ENCODE peak calls at places on chromosomes 4 and X, in four cellular contexts. U is coronary artery, X is AG04449, S is ovary. V is an unnamed sample.

GRCh38 chr4:86892639-86892965 is 380 bp upstream of the C4orf36 start:
- DNase-seq in S (no peak), X (no peak), U (no peak), V (no peak)

GRCh38 chrX:148593146-148593545 is 92.7 kb downstream of the AFF2 start:
- DNase-seq in S (no peak), X (no peak), U (no peak), V (no peak)

GRCh38 chrX:100417671-100418070 is 7.6 kb upstream of the PCDH19 start:
- DNase-seq in U (no peak), S (peak; percentile 43), X (no peak), V (no peak)

GRCh38 chrX:9905288-9905687 is 61.9 kb upstream of the CLDN34 start:
- DNase-seq in U (no peak), S (peak; percentile 63), X (no peak), V (no peak)

GRCh38 chr4:88352062-88352461 is 26.6 kb upstream of the HERC6 start:
- DNase-seq in X (peak; percentile 41), U (no peak), S (no peak), V (no peak)

GRCh38 chr4:81314897-81315470 is 100.0 kb upstream of the PRKG2 start:
- DNase-seq in U (no peak), S (no peak), X (no peak), V (no peak)

GRCh38 chr4:81198151-81198550 is 16.9 kb downstream of the PRKG2 start:
- DNase-seq in S (no peak), U (no peak), X (no peak), V (no peak)

GRCh38 chrX:51002160-51002632 is 91.7 kb downstream of the BMP15 start:
- DNase-seq in X (no peak), S (no peak), U (no peak), V (no peak)

GRCh38 chrX:22126311-22126710 is 94.2 kb downstream of the PHEX start:
- DNase-seq in X (no peak), S (no peak), U (no peak), V (no peak)

GRCh38 chrX:151776113-151776790 is 41.7 kb downstream of the CNGA2 start:
- DNase-seq in X (no peak), S (no peak), U (peak; percentile 56), V (no peak)

GRCh38 chr4:139574641-139575040 is 18.6 kb upstream of the SETD7 start:
- DNase-seq in U (no peak), X (no peak), S (no peak), V (no peak)

GRCh38 chr4:25993564-25994185 is 79.7 kb downstream of the SMIM20 start:
- DNase-seq in S (no peak), U (peak; percentile 67), X (no peak), V (no peak)

GRCh38 chr4:122458625-122459024 is 2.1 kb upstream of the IL2 start:
- DNase-seq in X (no peak), U (no peak), S (no peak), V (no peak)

GRCh38 chr4:148618856-148619255 is 176.6 kb upstream of the NR3C2 start:
- DNase-seq in U (no peak), X (no peak), S (no peak), V (no peak)

GRCh38 chr4:109419679-109420078 is 13.9 kb upstream of the SEC24B start:
- DNase-seq in U (no peak), S (no peak), X (no peak), V (no peak)

GRCh38 chrX:39418936-39419659 is 617.8 kb downstream of the MID1IP1 start:
- DNase-seq in U (no peak), X (no peak), S (peak; percentile 87), V (no peak)

GRCh38 chr4:7015383-7016035 is 27.7 kb upstream of the TADA2B start:
- DNase-seq in X (no peak), S (no peak), U (no peak), V (no peak)

GRCh38 chr4:47483722-47484121 is 1.4 kb upstream of the ATP10D start:
- DNase-seq in X (no peak), U (no peak), S (no peak), V (no peak)

GRCh38 chr4:151166662-151167061 is 67.2 kb downstream of the RPS3A start:
- DNase-seq in X (no peak), U (no peak), S (no peak), V (no peak)

GRCh38 chr4:96845091-96845490 is 1005.2 kb downstream of the PDHA2 start:
- DNase-seq in X (no peak), S (no peak), U (no peak), V (no peak)

GRCh38 chrX:130555757-130556156 is 154.0 kb downstream of the RBMX2 start:
- DNase-seq in U (no peak), S (no peak), X (no peak), V (no peak)

GRCh38 chrX:2679534-2680485 is 11.3 kb upstream of the CD99 start:
- DNase-seq in X (no peak), S (peak; percentile 46), U (no peak), V (no peak)

GRCh38 chr4:101135371-101136010 is 211.8 kb downstream of the PPP3CA start:
- DNase-seq in S (no peak), U (no peak), X (no peak), V (no peak)

GRCh38 chr4:119729815-119730643 is 101.4 kb upstream of the PDE5A start:
- DNase-seq in X (peak; percentile 77), S (no peak), U (no peak), V (no peak)

GRCh38 chr4:132071815-132072214 is 1077.3 kb upstream of the PCDH10 start:
- DNase-seq in S (no peak), U (no peak), X (no peak), V (no peak)

GRCh38 chr4:6625256-6625655 is 15.2 kb upstream of the MRFAP1 start:
- DNase-seq in S (no peak), U (no peak), X (no peak), V (peak; percentile 8)

GRCh38 chrX:49072712-49073095 is 1.1 kb downstream of the PRAF2 start:
- DNase-seq in U (no peak), S (no peak), X (no peak), V (no peak)

GRCh38 chr4:212438-213174 is 88.3 kb downstream of the ZNF718 start:
- DNase-seq in X (peak; percentile 28), U (peak; percentile 92), S (peak; percentile 76), V (no peak)

GRCh38 chr4:76494243-76494642 is 59.2 kb downstream of the SHROOM3 start:
- DNase-seq in S (no peak), X (no peak), U (no peak), V (no peak)

GRCh38 chr4:76486588-76487276 is 51.7 kb downstream of the SHROOM3 start:
- DNase-seq in U (no peak), S (no peak), X (no peak), V (no peak)

GRCh38 chr4:76485450-76485849 is 50.4 kb downstream of the SHROOM3 start:
- DNase-seq in X (no peak), U (no peak), S (no peak), V (no peak)

GRCh38 chr4:76488905-76489798 is 54.1 kb downstream of the SHROOM3 start:
- DNase-seq in S (no peak), U (no peak), X (no peak), V (no peak)

GRCh38 chr4:76489799-76490176 is 54.8 kb downstream of the SHROOM3 start:
- DNase-seq in S (no peak), U (no peak), X (no peak), V (no peak)
- TF ChIP-seq CTCF in S (no peak), U (no peak), X (no peak), V (no peak)

GRCh38 chr4:93839704-93840103 is 11.2 kb downstream of the ATOH1 start:
- DNase-seq in X (no peak), S (no peak), U (no peak), V (no peak)

GRCh38 chr4:93832097-93832496 is 3.5 kb downstream of the ATOH1 start:
- DNase-seq in S (no peak), U (no peak), X (no peak), V (no peak)

GRCh38 chr4:93830090-93830818 is 1.7 kb downstream of the ATOH1 start:
- DNase-seq in S (no peak), X (no peak), U (no peak), V (no peak)

GRCh38 chr4:93834371-93835066 is 6.0 kb downstream of the ATOH1 start:
- DNase-seq in S (no peak), U (no peak), X (no peak), V (no peak)

DNA sequence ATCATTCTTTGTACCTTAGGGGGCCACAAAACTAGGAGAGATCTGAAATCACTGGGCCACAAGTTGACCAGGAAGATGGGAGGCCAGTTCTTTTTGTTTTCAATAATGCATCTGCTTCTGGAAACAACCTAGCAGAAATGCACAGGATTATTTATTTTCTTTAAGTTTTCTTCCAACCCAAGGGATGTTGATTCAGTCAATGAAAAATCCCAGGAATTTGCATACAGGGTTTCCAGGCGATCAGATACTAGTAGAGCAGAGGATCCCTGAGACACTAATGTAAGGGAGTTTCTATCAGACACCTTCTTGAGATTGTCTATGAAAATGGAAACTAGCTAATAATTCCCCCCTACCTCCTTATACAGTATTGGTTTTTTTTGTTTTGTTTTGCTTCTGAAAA is 7.4 kb downstream of the ATOH1 start:
- DNase-seq in X (no peak), S (no peak), U (no peak), V (no peak)
- TF ChIP-seq CTCF in X (no peak), S (no peak), U (no peak), V (no peak)

GRCh38 chrX:95318882-95319281 is 1365.8 kb upstream of the DIAPH2 start:
- DNase-seq in S (no peak), U (no peak), X (no peak), V (no peak)
- TF ChIP-seq CTCF in S (no peak), U (no peak), X (no peak), V (no peak)

DNA sequence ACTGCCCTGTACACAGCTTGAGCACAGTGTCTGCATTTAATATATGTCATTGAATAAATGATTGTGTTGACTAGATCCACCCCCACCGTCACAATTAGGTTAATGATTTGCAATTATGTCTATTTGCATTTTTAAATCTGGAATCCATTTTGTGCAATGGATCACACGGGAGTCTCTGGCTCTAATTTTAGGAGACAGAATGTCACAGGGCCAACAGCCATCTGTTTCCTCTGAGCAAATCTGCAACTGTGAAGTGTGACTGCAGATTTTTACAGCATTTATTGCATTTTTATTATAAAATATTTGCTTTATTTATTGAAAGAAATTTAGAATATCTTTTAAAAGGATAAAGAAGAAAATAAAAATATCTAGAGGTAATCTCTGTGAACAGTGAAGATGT is 316.8 kb downstream of the HS3ST1 start:
- DNase-seq in S (no peak), X (no peak), U (no peak), V (no peak)
- TF ChIP-seq CTCF in S (no peak), X (no peak), U (no peak), V (no peak)